ENCODE peak calls at places on chromosomes 1 and 21, in eight cellular contexts. One of them, this sample, is unnamed.

GRCh38 chr1:31576201-31576669 is at the start of gene TINAGL1:
- DNase-seq in activated B cell treated with CpG ODN at 0.5 μM for 24 hours: no peak
- DNase-seq in HS-5: no peak
- DNase-seq in stimulated activated CD4-positive, alpha-beta T cell treated with anti-CD3 and anti-CD28 coated beads, Interleukin-4, amount 100 ng/mL, for 48 hours: no peak
- DNase-seq in EH: no peak
- DNase-seq in OCI-LY7: no peak
- DNase-seq in CD8-positive, alpha-beta memory T cell: no peak
- DNase-seq in NCI-H524: no peak
- DNase-seq in this sample: peak; percentile 52

GRCh38 chr1:43306688-43307457 is 6.1 kb downstream of the TIE1 start:
- DNase-seq in OCI-LY7: no peak
- DNase-seq in EH: no peak
- DNase-seq in activated B cell treated with CpG ODN at 0.5 μM for 24 hours: no peak
- DNase-seq in HS-5: no peak
- DNase-seq in NCI-H524: no peak
- DNase-seq in CD8-positive, alpha-beta memory T cell: no peak
- DNase-seq in stimulated activated CD4-positive, alpha-beta T cell treated with anti-CD3 and anti-CD28 coated beads, Interleukin-4, amount 100 ng/mL, for 48 hours: no peak
- DNase-seq in this sample: no peak

GRCh38 chr1:108079550-108079949 is 114.6 kb upstream of the VAV3 start:
- DNase-seq in HS-5: no peak
- DNase-seq in stimulated activated CD4-positive, alpha-beta T cell treated with anti-CD3 and anti-CD28 coated beads, Interleukin-4, amount 100 ng/mL, for 48 hours: no peak
- DNase-seq in activated B cell treated with CpG ODN at 0.5 μM for 24 hours: peak; percentile 29
- DNase-seq in EH: no peak
- DNase-seq in NCI-H524: no peak
- DNase-seq in CD8-positive, alpha-beta memory T cell: peak; percentile 48
- DNase-seq in OCI-LY7: peak; percentile 88
- DNase-seq in this sample: no peak

GRCh38 chr1:231626535-231626950 is at the start of gene DISC1:
- DNase-seq in OCI-LY7: no peak
- DNase-seq in NCI-H524: peak; percentile 38
- DNase-seq in CD8-positive, alpha-beta memory T cell: peak; percentile 68
- DNase-seq in HS-5: peak; percentile 57
- DNase-seq in stimulated activated CD4-positive, alpha-beta T cell treated with anti-CD3 and anti-CD28 coated beads, Interleukin-4, amount 100 ng/mL, for 48 hours: peak; percentile 42
- DNase-seq in activated B cell treated with CpG ODN at 0.5 μM for 24 hours: peak; percentile 34
- DNase-seq in EH: peak; percentile 91
- DNase-seq in this sample: peak; percentile 79

GRCh38 chr1:54825696-54826095 is 24.6 kb upstream of the TTC22 start:
- DNase-seq in OCI-LY7: no peak
- DNase-seq in activated B cell treated with CpG ODN at 0.5 μM for 24 hours: no peak
- DNase-seq in stimulated activated CD4-positive, alpha-beta T cell treated with anti-CD3 and anti-CD28 coated beads, Interleukin-4, amount 100 ng/mL, for 48 hours: no peak
- DNase-seq in EH: no peak
- DNase-seq in HS-5: no peak
- DNase-seq in CD8-positive, alpha-beta memory T cell: no peak
- DNase-seq in NCI-H524: no peak
- DNase-seq in this sample: no peak

GRCh38 chr1:95852483-95853070 is 618.6 kb downstream of the RWDD3 start:
- DNase-seq in EH: no peak
- DNase-seq in NCI-H524: no peak
- DNase-seq in HS-5: no peak
- DNase-seq in OCI-LY7: no peak
- DNase-seq in CD8-positive, alpha-beta memory T cell: no peak
- DNase-seq in activated B cell treated with CpG ODN at 0.5 μM for 24 hours: no peak
- DNase-seq in stimulated activated CD4-positive, alpha-beta T cell treated with anti-CD3 and anti-CD28 coated beads, Interleukin-4, amount 100 ng/mL, for 48 hours: no peak
- DNase-seq in this sample: no peak

GRCh38 chr21:44992608-44993031 is 52.8 kb downstream of the SLX9 start:
- DNase-seq in activated B cell treated with CpG ODN at 0.5 μM for 24 hours: no peak
- DNase-seq in OCI-LY7: no peak
- DNase-seq in CD8-positive, alpha-beta memory T cell: no peak
- DNase-seq in NCI-H524: no peak
- DNase-seq in HS-5: no peak
- DNase-seq in EH: no peak
- DNase-seq in stimulated activated CD4-positive, alpha-beta T cell treated with anti-CD3 and anti-CD28 coated beads, Interleukin-4, amount 100 ng/mL, for 48 hours: no peak
- DNase-seq in this sample: no peak

GRCh38 chr1:202158810-202159533 is 1.4 kb downstream of the PTPN7 start:
- DNase-seq in OCI-LY7: peak; percentile 70
- DNase-seq in CD8-positive, alpha-beta memory T cell: peak; percentile 8
- DNase-seq in EH: no peak
- DNase-seq in activated B cell treated with CpG ODN at 0.5 μM for 24 hours: no peak
- DNase-seq in NCI-H524: no peak
- DNase-seq in HS-5: no peak
- DNase-seq in stimulated activated CD4-positive, alpha-beta T cell treated with anti-CD3 and anti-CD28 coated beads, Interleukin-4, amount 100 ng/mL, for 48 hours: peak; percentile 47
- DNase-seq in this sample: no peak

GRCh38 chr1:54003249-54003646 is 14.7 kb downstream of the LDLRAD1 start:
- DNase-seq in activated B cell treated with CpG ODN at 0.5 μM for 24 hours: no peak
- DNase-seq in stimulated activated CD4-positive, alpha-beta T cell treated with anti-CD3 and anti-CD28 coated beads, Interleukin-4, amount 100 ng/mL, for 48 hours: no peak
- DNase-seq in NCI-H524: no peak
- DNase-seq in OCI-LY7: no peak
- DNase-seq in EH: no peak
- DNase-seq in HS-5: no peak
- DNase-seq in CD8-positive, alpha-beta memory T cell: no peak
- DNase-seq in this sample: no peak

GRCh38 chr1:227891223-227891954 is 56.3 kb downstream of the WNT9A start:
- DNase-seq in OCI-LY7: no peak
- DNase-seq in NCI-H524: no peak
- DNase-seq in CD8-positive, alpha-beta memory T cell: no peak
- DNase-seq in EH: no peak
- DNase-seq in HS-5: no peak
- DNase-seq in activated B cell treated with CpG ODN at 0.5 μM for 24 hours: no peak
- DNase-seq in stimulated activated CD4-positive, alpha-beta T cell treated with anti-CD3 and anti-CD28 coated beads, Interleukin-4, amount 100 ng/mL, for 48 hours: no peak
- DNase-seq in this sample: no peak

GRCh38 chr1:164466001-164466421 is 93.0 kb upstream of the PBX1 start:
- DNase-seq in activated B cell treated with CpG ODN at 0.5 μM for 24 hours: no peak
- DNase-seq in HS-5: no peak
- DNase-seq in stimulated activated CD4-positive, alpha-beta T cell treated with anti-CD3 and anti-CD28 coated beads, Interleukin-4, amount 100 ng/mL, for 48 hours: no peak
- DNase-seq in NCI-H524: no peak
- DNase-seq in CD8-positive, alpha-beta memory T cell: no peak
- DNase-seq in EH: no peak
- DNase-seq in OCI-LY7: no peak
- DNase-seq in this sample: no peak

GRCh38 chr1:182235952-182236650 is 155.5 kb downstream of the GLUL start:
- DNase-seq in OCI-LY7: no peak
- DNase-seq in NCI-H524: no peak
- DNase-seq in CD8-positive, alpha-beta memory T cell: no peak
- DNase-seq in HS-5: no peak
- DNase-seq in activated B cell treated with CpG ODN at 0.5 μM for 24 hours: no peak
- DNase-seq in stimulated activated CD4-positive, alpha-beta T cell treated with anti-CD3 and anti-CD28 coated beads, Interleukin-4, amount 100 ng/mL, for 48 hours: no peak
- DNase-seq in EH: peak; percentile 46
- DNase-seq in this sample: no peak

GRCh38 chr1:161114556-161114955 is 3.3 kb downstream of the PFDN2 start:
- DNase-seq in OCI-LY7: no peak
- DNase-seq in HS-5: no peak
- DNase-seq in activated B cell treated with CpG ODN at 0.5 μM for 24 hours: no peak
- DNase-seq in EH: no peak
- DNase-seq in NCI-H524: no peak
- DNase-seq in CD8-positive, alpha-beta memory T cell: no peak
- DNase-seq in stimulated activated CD4-positive, alpha-beta T cell treated with anti-CD3 and anti-CD28 coated beads, Interleukin-4, amount 100 ng/mL, for 48 hours: no peak
- DNase-seq in this sample: no peak

GRCh38 chr1:194076646-194077045 is 890.2 kb upstream of the B3GALT2 start:
- DNase-seq in stimulated activated CD4-positive, alpha-beta T cell treated with anti-CD3 and anti-CD28 coated beads, Interleukin-4, amount 100 ng/mL, for 48 hours: no peak
- DNase-seq in CD8-positive, alpha-beta memory T cell: no peak
- DNase-seq in EH: peak; percentile 81
- DNase-seq in activated B cell treated with CpG ODN at 0.5 μM for 24 hours: no peak
- DNase-seq in OCI-LY7: no peak
- DNase-seq in NCI-H524: no peak
- DNase-seq in HS-5: no peak
- DNase-seq in this sample: no peak

GRCh38 chr1:22447581-22448215 is 4.0 kb upstream of the ZBTB40 start:
- DNase-seq in HS-5: peak; percentile 64
- DNase-seq in NCI-H524: no peak
- DNase-seq in OCI-LY7: no peak
- DNase-seq in CD8-positive, alpha-beta memory T cell: no peak
- DNase-seq in stimulated activated CD4-positive, alpha-beta T cell treated with anti-CD3 and anti-CD28 coated beads, Interleukin-4, amount 100 ng/mL, for 48 hours: no peak
- DNase-seq in activated B cell treated with CpG ODN at 0.5 μM for 24 hours: no peak
- DNase-seq in EH: peak; percentile 92
- DNase-seq in this sample: peak; percentile 18

GRCh38 chr1:101205457-101205856 is 31.4 kb upstream of the S1PR1 start:
- DNase-seq in activated B cell treated with CpG ODN at 0.5 μM for 24 hours: no peak
- DNase-seq in CD8-positive, alpha-beta memory T cell: no peak
- DNase-seq in NCI-H524: peak; percentile 15
- DNase-seq in EH: no peak
- DNase-seq in stimulated activated CD4-positive, alpha-beta T cell treated with anti-CD3 and anti-CD28 coated beads, Interleukin-4, amount 100 ng/mL, for 48 hours: no peak
- DNase-seq in OCI-LY7: no peak
- DNase-seq in HS-5: no peak
- DNase-seq in this sample: no peak

GRCh38 chr1:26190373-26190987 is at the start of gene CATSPER4:
- DNase-seq in EH: peak; percentile 38
- DNase-seq in activated B cell treated with CpG ODN at 0.5 μM for 24 hours: no peak
- DNase-seq in stimulated activated CD4-positive, alpha-beta T cell treated with anti-CD3 and anti-CD28 coated beads, Interleukin-4, amount 100 ng/mL, for 48 hours: no peak
- DNase-seq in CD8-positive, alpha-beta memory T cell: no peak
- DNase-seq in OCI-LY7: peak; percentile 24
- DNase-seq in NCI-H524: peak; percentile 6
- DNase-seq in HS-5: no peak
- DNase-seq in this sample: peak; percentile 55

GRCh38 chr1:157117527-157118057 is 18.0 kb upstream of the ETV3L start:
- DNase-seq in EH: no peak
- DNase-seq in NCI-H524: no peak
- DNase-seq in HS-5: no peak
- DNase-seq in CD8-positive, alpha-beta memory T cell: no peak
- DNase-seq in OCI-LY7: peak; percentile 66
- DNase-seq in activated B cell treated with CpG ODN at 0.5 μM for 24 hours: no peak
- DNase-seq in stimulated activated CD4-positive, alpha-beta T cell treated with anti-CD3 and anti-CD28 coated beads, Interleukin-4, amount 100 ng/mL, for 48 hours: no peak
- DNase-seq in this sample: peak; percentile 28

This sample was measured in SJSA1.